ENCODE peak calls at places on chromosomes 1 and 21, in eight cellular contexts. One of them, this sample, is unnamed. For H3K9me3, the result is how much of the 10 kb centered on the place peaks cover.

GRCh38 chr1:183783342-183783741 is 21.6 kb upstream of the RGL1 start:
- DNase-seq in A549: no peak
- DNase-seq in prostate gland: no peak
- DNase-seq in psoas muscle: no peak
- DNase-seq in tibial nerve: no peak
- DNase-seq in right cardiac atrium: no peak
- DNase-seq in hepatocyte: no peak
- DNase-seq in left ventricle myocardium inferior: no peak
- DNase-seq in this sample: no peak

GRCh38 chr1:234960722-234961467 is 167.7 kb downstream of the TOMM20 start:
- DNase-seq in A549: peak
- DNase-seq in prostate gland: peak
- DNase-seq in psoas muscle: no peak
- DNase-seq in tibial nerve: no peak
- DNase-seq in right cardiac atrium: peak
- DNase-seq in hepatocyte: peak
- DNase-seq in left ventricle myocardium inferior: no peak
- DNase-seq in this sample: no peak

GRCh38 chr1:182196897-182197546 is 135.5 kb upstream of the ZNF648 start:
- DNase-seq in A549: no peak
- DNase-seq in prostate gland: no peak
- DNase-seq in psoas muscle: no peak
- DNase-seq in tibial nerve: peak
- DNase-seq in right cardiac atrium: peak
- DNase-seq in hepatocyte: no peak
- DNase-seq in left ventricle myocardium inferior: no peak
- DNase-seq in this sample: no peak

GRCh38 chr1:247387500-247387899 is 28.5 kb upstream of the NLRP3 start:
- DNase-seq in A549: no peak
- DNase-seq in prostate gland: no peak
- DNase-seq in psoas muscle: no peak
- DNase-seq in tibial nerve: no peak
- DNase-seq in right cardiac atrium: no peak
- DNase-seq in hepatocyte: no peak
- DNase-seq in left ventricle myocardium inferior: no peak
- DNase-seq in this sample: no peak

GRCh38 chr1:18109756-18110597 is 2.4 kb downstream of the IGSF21 start:
- DNase-seq in A549: peak
- DNase-seq in prostate gland: peak
- DNase-seq in psoas muscle: peak
- DNase-seq in tibial nerve: peak
- DNase-seq in right cardiac atrium: peak
- DNase-seq in hepatocyte: peak
- DNase-seq in left ventricle myocardium inferior: peak
- DNase-seq in this sample: no peak

GRCh38 chr1:219670426-219671149 is 57.7 kb upstream of the ZC3H11B start:
- DNase-seq in A549: no peak
- DNase-seq in prostate gland: no peak
- DNase-seq in psoas muscle: peak
- DNase-seq in tibial nerve: no peak
- DNase-seq in right cardiac atrium: peak
- DNase-seq in hepatocyte: no peak
- DNase-seq in left ventricle myocardium inferior: peak
- DNase-seq in this sample: no peak

GRCh38 chr1:56148466-56149193 is 430.7 kb downstream of the PLPP3 start:
- DNase-seq in A549: no peak
- DNase-seq in prostate gland: no peak
- DNase-seq in psoas muscle: no peak
- DNase-seq in tibial nerve: no peak
- DNase-seq in right cardiac atrium: no peak
- DNase-seq in hepatocyte: no peak
- DNase-seq in left ventricle myocardium inferior: no peak
- DNase-seq in this sample: no peak

GRCh38 chr1:147822292-147822691 is 61.9 kb upstream of the GJA5 start:
- DNase-seq in A549: no peak
- DNase-seq in prostate gland: no peak
- DNase-seq in psoas muscle: no peak
- DNase-seq in tibial nerve: no peak
- DNase-seq in right cardiac atrium: no peak
- DNase-seq in hepatocyte: peak
- DNase-seq in left ventricle myocardium inferior: no peak
- DNase-seq in this sample: no peak

GRCh38 chr1:24724345-24725208 is 20.7 kb upstream of the CLIC4 start:
- DNase-seq in A549: peak
- DNase-seq in prostate gland: no peak
- DNase-seq in psoas muscle: no peak
- DNase-seq in tibial nerve: no peak
- DNase-seq in right cardiac atrium: peak
- DNase-seq in hepatocyte: peak
- DNase-seq in left ventricle myocardium inferior: no peak
- DNase-seq in this sample: peak

GRCh38 chr1:5975133-5975880 is 16.9 kb downstream of the NPHP4 start:
- DNase-seq in A549: no peak
- DNase-seq in prostate gland: peak
- DNase-seq in psoas muscle: peak
- DNase-seq in tibial nerve: no peak
- DNase-seq in right cardiac atrium: peak
- DNase-seq in hepatocyte: peak
- DNase-seq in left ventricle myocardium inferior: peak
- DNase-seq in this sample: no peak

DNA sequence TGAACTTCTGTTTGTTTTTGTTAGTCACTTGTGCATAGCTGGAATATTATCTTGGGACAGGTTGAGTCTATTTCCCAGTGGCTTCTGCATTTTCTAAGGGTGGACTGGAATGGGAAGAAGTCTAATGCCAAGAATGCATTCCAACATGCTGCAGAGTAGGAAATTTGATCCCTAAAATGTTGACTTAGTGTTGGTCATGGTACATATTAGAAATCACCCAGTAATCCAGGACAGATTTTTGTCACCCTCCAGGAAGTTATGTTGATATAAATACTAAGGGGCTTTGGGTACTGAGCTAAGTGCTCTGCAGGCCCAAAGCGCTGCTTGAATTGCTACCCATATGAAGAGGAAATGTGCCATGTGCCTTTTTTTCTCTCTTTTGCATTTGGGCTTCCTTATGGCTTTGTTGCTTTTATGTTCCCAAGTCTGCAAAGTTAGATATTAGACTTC is 10.0 kb downstream of the ARID1A start:
- DNase-seq in A549: peak
- DNase-seq in prostate gland: peak
- DNase-seq in psoas muscle: no peak
- DNase-seq in tibial nerve: no peak
- DNase-seq in right cardiac atrium: no peak
- DNase-seq in hepatocyte: no peak
- DNase-seq in left ventricle myocardium inferior: no peak
- DNase-seq in this sample: no peak
- H3K4me3 ChIP-seq in A549: no peak
- H3K4me3 ChIP-seq in prostate gland: no peak
- H3K4me3 ChIP-seq in psoas muscle: peak
- H3K4me3 ChIP-seq in tibial nerve: no peak
- H3K4me3 ChIP-seq in right cardiac atrium: no peak
- H3K4me3 ChIP-seq in hepatocyte: no peak
- H3K4me3 ChIP-seq in left ventricle myocardium inferior: peak
- H3K4me3 ChIP-seq in this sample: no peak

GRCh38 chr1:174326278-174326677 is 121.5 kb upstream of the GPR52 start:
- DNase-seq in A549: no peak
- DNase-seq in prostate gland: no peak
- DNase-seq in psoas muscle: no peak
- DNase-seq in tibial nerve: no peak
- DNase-seq in right cardiac atrium: no peak
- DNase-seq in hepatocyte: no peak
- DNase-seq in left ventricle myocardium inferior: no peak
- DNase-seq in this sample: no peak

GRCh38 chr1:174324939-174325338 is 122.8 kb upstream of the GPR52 start:
- DNase-seq in A549: no peak
- DNase-seq in prostate gland: no peak
- DNase-seq in psoas muscle: no peak
- DNase-seq in tibial nerve: no peak
- DNase-seq in right cardiac atrium: no peak
- DNase-seq in hepatocyte: no peak
- DNase-seq in left ventricle myocardium inferior: no peak
- DNase-seq in this sample: no peak

GRCh38 chr1:174324493-174324892 is 123.3 kb upstream of the GPR52 start:
- DNase-seq in A549: no peak
- DNase-seq in prostate gland: no peak
- DNase-seq in psoas muscle: no peak
- DNase-seq in tibial nerve: no peak
- DNase-seq in right cardiac atrium: no peak
- DNase-seq in hepatocyte: no peak
- DNase-seq in left ventricle myocardium inferior: no peak
- DNase-seq in this sample: no peak

DNA sequence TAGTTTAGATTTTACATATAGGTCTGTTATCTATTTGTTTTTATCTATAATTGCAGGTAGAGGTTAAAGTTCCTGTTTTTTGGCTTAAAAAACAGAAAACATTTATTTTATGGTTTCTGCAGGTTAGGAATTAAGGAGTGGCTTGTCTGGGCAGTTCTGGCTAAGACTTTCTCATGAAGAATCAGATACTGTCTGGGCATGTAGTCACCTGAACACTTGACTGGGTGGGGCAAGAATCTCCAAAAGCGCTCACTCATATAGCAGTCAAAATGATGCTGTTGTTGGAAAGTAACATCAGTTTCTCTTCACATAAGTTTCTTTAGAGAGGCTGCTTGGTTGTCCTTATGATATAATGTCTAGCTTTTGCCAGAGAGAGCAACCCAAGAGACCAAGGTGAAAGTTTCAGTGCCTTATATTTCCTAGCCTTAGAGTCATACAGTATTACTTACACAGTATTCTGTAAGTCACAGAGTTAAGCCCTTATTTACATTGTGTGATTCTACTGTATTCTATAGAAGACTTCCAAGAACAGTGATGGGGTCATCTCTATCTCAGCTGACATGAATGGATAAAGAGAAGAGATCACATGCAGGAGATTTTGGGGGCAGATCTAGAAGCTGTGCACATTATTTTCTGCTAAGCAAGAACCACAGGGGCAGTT is 125.4 kb upstream of the GPR52 start:
- DNase-seq in A549: no peak
- DNase-seq in prostate gland: no peak
- DNase-seq in psoas muscle: no peak
- DNase-seq in tibial nerve: no peak
- DNase-seq in right cardiac atrium: no peak
- DNase-seq in hepatocyte: no peak
- DNase-seq in left ventricle myocardium inferior: no peak
- DNase-seq in this sample: no peak
- H3K9me3 ChIP-seq in A549: under half
- H3K9me3 ChIP-seq in prostate gland: under half
- H3K9me3 ChIP-seq in psoas muscle: under half
- H3K9me3 ChIP-seq in tibial nerve: under half
- H3K9me3 ChIP-seq in right cardiac atrium: under half
- H3K9me3 ChIP-seq in hepatocyte: under half
- H3K9me3 ChIP-seq in left ventricle myocardium inferior: under half
- H3K9me3 ChIP-seq in this sample: under half

DNA sequence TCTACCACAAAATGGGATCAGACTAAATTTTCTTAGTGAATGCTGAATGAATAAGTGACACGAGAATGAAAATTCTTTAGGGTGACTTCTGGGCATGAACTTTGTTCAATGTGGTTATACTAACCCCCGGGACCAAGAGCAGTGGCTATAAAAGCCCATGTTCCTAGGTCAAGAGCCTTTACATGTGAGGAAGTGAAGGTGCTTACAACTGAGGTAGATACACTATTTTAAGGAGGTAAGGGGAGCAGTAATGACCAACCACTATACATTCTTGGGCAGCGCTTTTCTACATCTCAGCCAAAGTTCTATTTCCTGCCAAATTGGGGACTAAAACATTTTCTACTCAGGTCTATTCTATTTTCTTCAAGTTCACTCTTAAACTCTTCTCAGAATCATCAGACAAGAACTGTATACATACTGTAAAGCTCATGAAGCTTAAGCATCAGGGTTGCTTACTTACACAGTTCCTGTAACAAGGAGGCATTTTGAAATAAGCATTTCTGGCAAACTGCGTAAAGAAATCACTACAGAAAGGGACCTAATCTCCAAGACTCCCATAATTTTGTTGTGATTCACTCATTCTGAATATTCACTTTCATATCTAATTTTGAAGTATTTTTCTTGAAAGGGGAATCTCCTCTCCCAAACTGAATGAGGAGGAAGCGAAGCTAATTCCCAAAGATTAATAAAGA is 8.5 kb upstream of the ARHGAP29 start:
- DNase-seq in A549: no peak
- DNase-seq in prostate gland: no peak
- DNase-seq in psoas muscle: no peak
- DNase-seq in tibial nerve: no peak
- DNase-seq in right cardiac atrium: no peak
- DNase-seq in hepatocyte: no peak
- DNase-seq in left ventricle myocardium inferior: no peak
- DNase-seq in this sample: no peak
- H3K4me3 ChIP-seq in A549: peak
- H3K4me3 ChIP-seq in prostate gland: no peak
- H3K4me3 ChIP-seq in psoas muscle: peak
- H3K4me3 ChIP-seq in tibial nerve: peak
- H3K4me3 ChIP-seq in right cardiac atrium: peak
- H3K4me3 ChIP-seq in hepatocyte: no peak
- H3K4me3 ChIP-seq in left ventricle myocardium inferior: peak
- H3K4me3 ChIP-seq in this sample: no peak

DNA sequence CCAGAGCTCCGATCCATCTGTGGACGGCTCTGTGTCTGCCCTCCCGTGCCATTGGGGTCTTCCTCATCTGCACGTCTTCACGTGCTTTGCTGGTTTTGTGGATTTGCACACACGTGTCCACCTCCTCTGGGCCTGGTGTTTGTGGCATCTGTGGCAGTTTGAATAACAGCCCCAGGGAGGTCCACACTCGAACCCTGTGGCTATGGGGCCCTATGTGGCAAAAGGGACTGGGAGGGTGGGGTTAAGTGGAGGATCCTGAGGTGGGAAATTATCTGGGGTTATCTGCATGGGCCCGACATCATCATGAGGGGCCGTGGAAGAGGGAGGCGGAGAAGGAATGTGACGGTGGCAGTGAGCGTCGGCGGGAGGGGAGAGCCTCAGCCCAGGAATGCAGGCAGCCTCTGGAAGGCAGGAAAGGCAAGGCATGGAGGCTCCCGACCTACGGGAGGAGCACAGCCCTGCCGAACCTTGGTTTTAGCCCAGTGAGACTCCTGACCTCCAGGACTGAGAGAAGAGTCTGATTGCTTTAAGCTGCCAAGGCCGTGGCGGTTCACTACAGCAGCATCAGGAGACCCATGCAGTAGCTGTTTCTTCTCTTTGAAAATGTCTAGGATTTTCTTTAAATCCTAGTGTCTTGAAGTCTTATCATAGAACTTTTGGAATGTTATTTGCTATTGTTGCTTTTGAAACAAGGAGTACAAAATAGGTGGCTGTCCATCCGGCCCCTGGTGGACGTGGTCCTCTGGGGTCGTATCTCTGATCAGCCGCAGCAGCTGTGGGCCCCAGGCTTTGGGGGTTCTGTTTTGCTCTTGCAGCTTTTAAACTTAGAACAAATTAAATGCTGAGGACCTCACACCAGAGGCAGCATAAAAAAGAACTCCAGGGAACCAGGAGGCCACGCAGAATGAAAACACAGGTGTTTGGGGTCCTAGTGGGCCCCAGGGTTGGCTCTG is 40.0 kb upstream of the LRRC3 start:
- DNase-seq in A549: no peak
- DNase-seq in prostate gland: no peak
- DNase-seq in psoas muscle: no peak
- DNase-seq in tibial nerve: no peak
- DNase-seq in right cardiac atrium: no peak
- DNase-seq in hepatocyte: no peak
- DNase-seq in left ventricle myocardium inferior: no peak
- DNase-seq in this sample: no peak
- H3K9me3 ChIP-seq in A549: under half
- H3K9me3 ChIP-seq in prostate gland: under half
- H3K9me3 ChIP-seq in psoas muscle: under half
- H3K9me3 ChIP-seq in tibial nerve: under half
- H3K9me3 ChIP-seq in right cardiac atrium: under half
- H3K9me3 ChIP-seq in hepatocyte: under half
- H3K9me3 ChIP-seq in left ventricle myocardium inferior: under half
- H3K9me3 ChIP-seq in this sample: under half

GRCh38 chr1:209554761-209555611 is 28.5 kb upstream of the CAMK1G start:
- DNase-seq in A549: no peak
- DNase-seq in prostate gland: no peak
- DNase-seq in psoas muscle: no peak
- DNase-seq in tibial nerve: no peak
- DNase-seq in right cardiac atrium: no peak
- DNase-seq in hepatocyte: no peak
- DNase-seq in left ventricle myocardium inferior: no peak
- DNase-seq in this sample: no peak
- H3K4me3 ChIP-seq in A549: no peak
- H3K4me3 ChIP-seq in prostate gland: no peak
- H3K4me3 ChIP-seq in psoas muscle: no peak
- H3K4me3 ChIP-seq in tibial nerve: no peak
- H3K4me3 ChIP-seq in right cardiac atrium: no peak
- H3K4me3 ChIP-seq in hepatocyte: no peak
- H3K4me3 ChIP-seq in left ventricle myocardium inferior: no peak
- H3K4me3 ChIP-seq in this sample: no peak